ENCODE peak calls at places on chromosomes 6 and 20, in eight cellular contexts. J is T47D; K is NCI-H1930; B is NCI-H1417; U is H4; N is A172; Z is activated CD4-positive, alpha-beta T cell treated with anti-CD3 and anti-CD28 coated beads, Interleukin-2, amount 50 U/mL, for 1 hour; G is GM12865. Y is an unnamed sample.

GRCh38 chr6:133814797-133815196 is 74.1 kb upstream of the TCF21 start:
- DNase-seq in J (no peak), K (no peak), B (no peak), U (peak; percentile 9), N (peak; percentile 78), Z (no peak), G (no peak), Y (no peak)

GRCh38 chr6:40352006-40352405 is 235.2 kb downstream of the LRFN2 start:
- DNase-seq in J (no peak), K (no peak), B (no peak), U (no peak), N (no peak), Z (no peak), G (no peak), Y (no peak)

GRCh38 chr6:99184696-99185095 is 164.8 kb downstream of the FAXC start:
- DNase-seq in J (peak; percentile 90), K (no peak), B (no peak), U (no peak), N (no peak), Z (no peak), G (no peak), Y (no peak)

GRCh38 chr6:41092421-41093140 is 19.8 kb downstream of the NFYA start:
- DNase-seq in J (peak; percentile 58), K (no peak), B (peak; percentile 19), U (peak; percentile 25), N (peak; percentile 14), Z (no peak), G (peak; percentile 29), Y (no peak)

GRCh38 chr20:47198254-47198671 is 158.2 kb downstream of the ZMYND8 start:
- DNase-seq in J (no peak), K (no peak), B (no peak), U (no peak), N (no peak), Z (no peak), G (peak; percentile 58), Y (no peak)

GRCh38 chr6:85126448-85127178 is 323.3 kb upstream of the NT5E start:
- DNase-seq in J (peak; percentile 61), K (peak; percentile 23), B (no peak), U (peak; percentile 60), N (peak; percentile 46), Z (no peak), G (peak; percentile 47), Y (no peak)

GRCh38 chr6:118789419-118789818 is 104.5 kb upstream of the ASF1A start:
- DNase-seq in J (no peak), K (no peak), B (no peak), U (no peak), N (no peak), Z (no peak), G (no peak), Y (no peak)

GRCh38 chr20:3935956-3936340 is 46.8 kb downstream of the PANK2 start:
- DNase-seq in J (no peak), K (no peak), B (peak; percentile 73), U (no peak), N (no peak), Z (no peak), G (peak; percentile 51), Y (no peak)

GRCh38 chr6:148887181-148887580 is 140.4 kb downstream of the UST start:
- DNase-seq in J (peak; percentile 3), K (no peak), B (no peak), U (no peak), N (no peak), Z (no peak), G (no peak), Y (no peak)

GRCh38 chr6:133368664-133369063 is 127.5 kb downstream of the EYA4 start:
- DNase-seq in J (peak; percentile 71), K (no peak), B (peak; percentile 25), U (peak; percentile 4), N (no peak), Z (no peak), G (no peak), Y (no peak)

GRCh38 chr6:111057074-111057752 is 30.1 kb upstream of the SLC16A10 start:
- DNase-seq in J (peak; percentile 57), K (peak; percentile 15), B (peak; percentile 57), U (no peak), N (peak; percentile 46), Z (peak; percentile 6), G (peak; percentile 41), Y (no peak)